ENCODE peak calls at places on chromosomes 1 and 21, in five cellular contexts. One of them, this sample, is unnamed.

GRCh38 chr1:90127288-90127953 is 132.5 kb downstream of the ZNF326 start:
- DNase-seq in GM12891: no peak
- DNase-seq in H1: no peak
- DNase-seq in HepG2: no peak
- DNase-seq in GM12892: no peak
- DNase-seq in this sample: no peak

GRCh38 chr1:22832414-22832786 is 121.8 kb downstream of the EPHB2 start:
- DNase-seq in GM12892: no peak
- DNase-seq in H1: no peak
- DNase-seq in HepG2: no peak
- DNase-seq in GM12891: no peak
- DNase-seq in this sample: no peak

GRCh38 chr21:43572443-43572842 is 86.8 kb downstream of the HSF2BP start:
- DNase-seq in H1: no peak
- DNase-seq in HepG2: no peak
- DNase-seq in GM12892: no peak
- DNase-seq in GM12891: no peak
- DNase-seq in this sample: no peak

GRCh38 chr1:6097824-6098223 is 52.1 kb downstream of the KCNAB2 start:
- DNase-seq in H1: no peak
- DNase-seq in GM12892: no peak
- DNase-seq in HepG2: no peak
- DNase-seq in GM12891: no peak
- DNase-seq in this sample: no peak

GRCh38 chr1:177780096-177780700 is 189.7 kb downstream of the SEC16B start:
- DNase-seq in GM12891: peak; percentile 6
- DNase-seq in H1: peak; percentile 36
- DNase-seq in GM12892: no peak
- DNase-seq in HepG2: peak; percentile 63
- DNase-seq in this sample: peak; percentile 40

GRCh38 chr1:116496380-116496779 is 74.4 kb downstream of the CD58 start:
- DNase-seq in HepG2: peak; percentile 75
- DNase-seq in GM12892: no peak
- DNase-seq in GM12891: no peak
- DNase-seq in H1: no peak
- DNase-seq in this sample: no peak

GRCh38 chr1:13764533-13764932 is 64.5 kb downstream of the PRDM2 start:
- DNase-seq in HepG2: no peak
- DNase-seq in H1: no peak
- DNase-seq in GM12891: no peak
- DNase-seq in GM12892: no peak
- DNase-seq in this sample: no peak

GRCh38 chr1:208929575-208929974 is 653.9 kb upstream of the CAMK1G start:
- DNase-seq in H1: no peak
- DNase-seq in HepG2: no peak
- DNase-seq in GM12892: no peak
- DNase-seq in GM12891: no peak
- DNase-seq in this sample: no peak

GRCh38 chr1:241470908-241471610 is 48.5 kb downstream of the FH start:
- DNase-seq in HepG2: no peak
- DNase-seq in GM12891: no peak
- DNase-seq in H1: no peak
- DNase-seq in GM12892: no peak
- DNase-seq in this sample: no peak

GRCh38 chr1:215243275-215244054 is 160.9 kb downstream of the KCNK2 start:
- DNase-seq in H1: no peak
- DNase-seq in GM12892: no peak
- DNase-seq in GM12891: no peak
- DNase-seq in HepG2: no peak
- DNase-seq in this sample: no peak

GRCh38 chr21:17270234-17270633 is 242.6 kb upstream of the CXADR start:
- DNase-seq in H1: no peak
- DNase-seq in HepG2: peak; percentile 34
- DNase-seq in GM12892: no peak
- DNase-seq in GM12891: no peak
- DNase-seq in this sample: peak; percentile 48

GRCh38 chr21:44647222-44647552 is 973 bp downstream of the KRTAP10-11 start:
- DNase-seq in GM12892: no peak
- DNase-seq in HepG2: no peak
- DNase-seq in H1: no peak
- DNase-seq in GM12891: no peak
- DNase-seq in this sample: no peak

GRCh38 chr1:57748696-57749095 is 324.8 kb upstream of the DAB1 start:
- DNase-seq in GM12892: no peak
- DNase-seq in HepG2: no peak
- DNase-seq in H1: no peak
- DNase-seq in GM12891: no peak
- DNase-seq in this sample: no peak

GRCh38 chr1:229318056-229318455 is 24.8 kb downstream of the CCSAP start:
- DNase-seq in H1: no peak
- DNase-seq in GM12892: no peak
- DNase-seq in GM12891: no peak
- DNase-seq in HepG2: no peak
- DNase-seq in this sample: no peak

GRCh38 chr1:229371624-229372023 is 28.8 kb upstream of the CCSAP start:
- DNase-seq in H1: no peak
- DNase-seq in HepG2: no peak
- DNase-seq in GM12892: no peak
- DNase-seq in GM12891: no peak
- DNase-seq in this sample: no peak

GRCh38 chr1:974293-974640 is 7.6 kb downstream of the PERM1 start:
- DNase-seq in HepG2: no peak
- DNase-seq in GM12892: no peak
- DNase-seq in GM12891: no peak
- DNase-seq in H1: no peak
- DNase-seq in this sample: no peak

GRCh38 chr1:109620396-109620817 is 770 bp downstream of the AMPD2 start:
- DNase-seq in H1: no peak
- DNase-seq in GM12891: no peak
- DNase-seq in HepG2: no peak
- DNase-seq in GM12892: no peak
- DNase-seq in this sample: peak; percentile 77

GRCh38 chr21:21688877-21689276 is 690.7 kb downstream of the NCAM2 start:
- DNase-seq in GM12892: no peak
- DNase-seq in HepG2: no peak
- DNase-seq in GM12891: no peak
- DNase-seq in H1: peak; percentile 27
- DNase-seq in this sample: peak; percentile 5

DNA sequence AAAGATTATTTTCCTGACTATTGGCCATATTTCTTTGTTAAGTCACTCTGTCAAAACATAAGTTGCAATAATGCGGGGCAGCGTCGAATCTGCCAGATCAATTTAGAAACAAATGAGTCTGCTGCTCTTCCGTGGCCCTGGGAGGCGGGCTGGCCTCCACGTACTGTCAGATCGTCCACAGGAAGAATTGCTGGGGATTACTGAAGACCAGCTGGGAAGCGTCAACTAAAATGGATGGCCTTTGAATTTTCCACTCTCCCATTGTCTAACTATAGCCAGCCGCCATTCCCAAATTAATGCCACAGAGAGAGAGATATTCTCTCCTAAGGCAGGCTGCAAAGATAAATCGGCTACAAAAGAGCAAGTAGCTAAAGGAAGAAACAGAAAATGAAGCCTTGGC is 560.2 kb downstream of the SMYD3 start:
- DNase-seq in GM12892: no peak
- DNase-seq in H1: no peak
- DNase-seq in HepG2: no peak
- DNase-seq in GM12891: no peak
- DNase-seq in this sample: no peak
- TF ChIP-seq TAF1 in GM12892: no peak
- TF ChIP-seq TAF1 in H1: no peak
- TF ChIP-seq TAF1 in HepG2: no peak
- TF ChIP-seq TAF1 in GM12891: no peak
- TF ChIP-seq TAF1 in this sample: no peak

DNA sequence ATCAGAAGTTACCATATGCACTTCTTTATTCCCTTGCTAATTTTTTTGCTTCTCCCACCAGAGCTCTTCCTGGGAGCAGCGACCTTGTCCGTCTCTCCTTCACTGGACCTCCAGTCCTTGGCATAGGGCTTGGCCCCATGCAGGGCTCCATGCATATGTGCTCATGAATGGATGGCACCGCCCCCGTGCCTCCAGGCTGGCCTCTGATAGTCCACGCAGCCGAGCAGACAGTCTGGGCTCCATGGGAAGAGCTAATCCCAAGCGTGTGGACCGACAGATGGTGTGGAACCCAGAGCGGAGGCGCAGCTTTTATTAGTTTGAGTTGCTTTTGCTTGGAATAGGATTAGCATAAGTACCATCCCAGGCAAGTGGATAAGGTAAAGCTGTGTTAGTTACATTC is 41.8 kb downstream of the CDCP2 start:
- DNase-seq in HepG2: no peak
- DNase-seq in GM12891: no peak
- DNase-seq in GM12892: no peak
- DNase-seq in H1: no peak
- DNase-seq in this sample: no peak
- TF ChIP-seq TAF1 in HepG2: no peak
- TF ChIP-seq TAF1 in GM12891: no peak
- TF ChIP-seq TAF1 in GM12892: no peak
- TF ChIP-seq TAF1 in H1: no peak
- TF ChIP-seq TAF1 in this sample: no peak

GRCh38 chr1:102239247-102239646 is 242.5 kb upstream of the OLFM3 start:
- DNase-seq in GM12891: no peak
- DNase-seq in GM12892: no peak
- DNase-seq in HepG2: no peak
- DNase-seq in H1: no peak
- DNase-seq in this sample: no peak

GRCh38 chr1:102241431-102242338 is 245.0 kb upstream of the OLFM3 start:
- DNase-seq in GM12892: no peak
- DNase-seq in H1: no peak
- DNase-seq in HepG2: no peak
- DNase-seq in GM12891: no peak
- DNase-seq in this sample: no peak
- TF ChIP-seq TAF1 in GM12892: no peak
- TF ChIP-seq TAF1 in H1: no peak
- TF ChIP-seq TAF1 in HepG2: no peak
- TF ChIP-seq TAF1 in GM12891: no peak
- TF ChIP-seq TAF1 in this sample: no peak

DNA sequence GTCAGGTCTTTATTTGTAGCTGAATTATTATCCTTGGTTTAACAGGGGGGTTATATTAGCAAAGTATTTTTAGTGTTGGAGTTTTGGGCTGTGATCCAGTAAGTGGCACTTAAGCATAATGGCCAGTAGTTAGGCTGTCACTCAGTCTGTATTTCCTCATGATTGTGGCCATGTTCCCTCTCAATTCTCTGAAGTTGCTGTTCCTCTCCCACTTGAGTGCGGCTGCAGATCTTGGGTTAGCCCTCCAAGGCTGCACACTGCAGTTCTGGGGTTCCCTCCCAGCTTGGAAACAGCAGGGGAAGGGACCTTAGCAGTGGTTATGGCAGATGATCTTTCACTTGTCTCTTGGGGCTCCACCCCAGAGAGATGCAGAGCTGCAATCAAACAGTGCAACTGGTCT is 23.2 kb upstream of the DENND1B start:
- DNase-seq in H1: no peak
- DNase-seq in GM12892: no peak
- DNase-seq in HepG2: no peak
- DNase-seq in GM12891: no peak
- DNase-seq in this sample: no peak
- TF ChIP-seq TAF1 in H1: no peak
- TF ChIP-seq TAF1 in GM12892: no peak
- TF ChIP-seq TAF1 in HepG2: no peak
- TF ChIP-seq TAF1 in GM12891: no peak
- TF ChIP-seq TAF1 in this sample: no peak

DNA sequence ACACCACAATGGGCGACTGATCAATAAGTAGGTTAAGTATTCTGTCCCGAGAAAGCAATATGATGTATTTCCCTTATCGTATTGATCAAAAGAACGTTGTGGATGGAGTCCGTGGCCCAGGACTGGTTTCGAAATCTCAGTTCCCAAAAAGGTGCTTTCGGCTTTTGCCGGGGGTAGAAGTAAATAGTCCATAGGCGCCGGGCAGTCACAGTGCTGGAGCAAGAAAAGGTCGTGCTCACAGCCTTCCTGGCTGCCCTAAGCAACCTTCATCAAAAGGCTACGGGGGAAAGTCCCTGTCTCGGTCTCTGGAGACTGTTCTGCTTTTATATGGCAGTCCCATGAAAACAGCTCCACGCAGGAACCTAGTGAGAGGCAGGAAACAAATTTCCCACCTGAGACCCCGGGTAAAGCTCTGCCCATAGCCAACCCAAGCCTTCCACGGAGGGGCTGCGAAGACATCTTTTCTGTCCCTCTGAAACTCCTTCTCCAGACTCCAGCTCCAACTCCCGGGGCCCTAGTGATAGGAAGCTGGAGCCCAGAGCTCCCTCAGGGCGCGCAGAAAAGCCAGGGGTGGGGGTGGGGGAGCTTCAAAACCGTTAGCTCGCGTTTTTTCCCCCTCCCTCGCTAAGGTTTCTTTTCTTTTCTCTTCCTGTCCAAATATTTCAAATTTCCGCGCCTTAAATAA is 7.0 kb downstream of the CDKN2C start:
- DNase-seq in HepG2: peak; percentile 36
- DNase-seq in H1: no peak
- DNase-seq in GM12891: peak; percentile 24
- DNase-seq in GM12892: peak; percentile 34
- DNase-seq in this sample: peak; percentile 66
- TF ChIP-seq TAF1 in HepG2: no peak
- TF ChIP-seq TAF1 in H1: no peak
- TF ChIP-seq TAF1 in GM12891: no peak
- TF ChIP-seq TAF1 in GM12892: no peak
- TF ChIP-seq TAF1 in this sample: peak; percentile 69